ENCODE peak calls at places on chromosomes 12 and 14, in nine cellular contexts. One of them, this sample, is unnamed.

GRCh38 chr12:103503546-103504480 is 8.0 kb upstream of the C12orf42 start:
- DNase-seq in HS-5: no peak
- DNase-seq in C1 segment of cervical spinal cord: peak; percentile 7
- DNase-seq in brain microvascular endothelial cell: no peak
- DNase-seq in ELR: peak; percentile 8
- DNase-seq in CD8-positive, alpha-beta memory T cell: peak; percentile 61
- DNase-seq in activated CD4-positive, alpha-beta T cell treated with anti-CD3 and anti-CD28 coated beads for 36 hours: peak; percentile 71
- DNase-seq in activated T-cell treated with anti-CD3 and anti-CD28 coated beads for 48 hours: peak; percentile 47
- DNase-seq in EH: no peak
- DNase-seq in this sample: peak; percentile 25

GRCh38 chr12:105935981-105936380 is 202.8 kb downstream of the NUAK1 start:
- DNase-seq in CD8-positive, alpha-beta memory T cell: no peak
- DNase-seq in ELR: peak; percentile 54
- DNase-seq in HS-5: no peak
- DNase-seq in C1 segment of cervical spinal cord: no peak
- DNase-seq in activated CD4-positive, alpha-beta T cell treated with anti-CD3 and anti-CD28 coated beads for 36 hours: no peak
- DNase-seq in EH: peak; percentile 81
- DNase-seq in brain microvascular endothelial cell: peak; percentile 47
- DNase-seq in activated T-cell treated with anti-CD3 and anti-CD28 coated beads for 48 hours: no peak
- DNase-seq in this sample: no peak

GRCh38 chr12:1507308-1507707 is 87.1 kb downstream of the FBXL14 start:
- DNase-seq in ELR: no peak
- DNase-seq in C1 segment of cervical spinal cord: no peak
- DNase-seq in brain microvascular endothelial cell: no peak
- DNase-seq in HS-5: no peak
- DNase-seq in CD8-positive, alpha-beta memory T cell: no peak
- DNase-seq in EH: no peak
- DNase-seq in activated T-cell treated with anti-CD3 and anti-CD28 coated beads for 48 hours: no peak
- DNase-seq in activated CD4-positive, alpha-beta T cell treated with anti-CD3 and anti-CD28 coated beads for 36 hours: no peak
- DNase-seq in this sample: no peak

GRCh38 chr12:122394626-122395194 is 27.8 kb downstream of the CLIP1 start:
- DNase-seq in C1 segment of cervical spinal cord: no peak
- DNase-seq in CD8-positive, alpha-beta memory T cell: no peak
- DNase-seq in EH: peak; percentile 25
- DNase-seq in ELR: no peak
- DNase-seq in activated T-cell treated with anti-CD3 and anti-CD28 coated beads for 48 hours: no peak
- DNase-seq in activated CD4-positive, alpha-beta T cell treated with anti-CD3 and anti-CD28 coated beads for 36 hours: no peak
- DNase-seq in brain microvascular endothelial cell: no peak
- DNase-seq in HS-5: no peak
- DNase-seq in this sample: no peak

GRCh38 chr12:26773313-26774104 is 59.5 kb downstream of the ITPR2 start:
- DNase-seq in EH: no peak
- DNase-seq in brain microvascular endothelial cell: no peak
- DNase-seq in HS-5: no peak
- DNase-seq in activated T-cell treated with anti-CD3 and anti-CD28 coated beads for 48 hours: no peak
- DNase-seq in ELR: no peak
- DNase-seq in C1 segment of cervical spinal cord: no peak
- DNase-seq in activated CD4-positive, alpha-beta T cell treated with anti-CD3 and anti-CD28 coated beads for 36 hours: no peak
- DNase-seq in CD8-positive, alpha-beta memory T cell: no peak
- DNase-seq in this sample: no peak

GRCh38 chr12:3335078-3335487 is 155.9 kb upstream of the PRMT8 start:
- DNase-seq in brain microvascular endothelial cell: no peak
- DNase-seq in HS-5: no peak
- DNase-seq in CD8-positive, alpha-beta memory T cell: no peak
- DNase-seq in EH: no peak
- DNase-seq in activated CD4-positive, alpha-beta T cell treated with anti-CD3 and anti-CD28 coated beads for 36 hours: no peak
- DNase-seq in C1 segment of cervical spinal cord: no peak
- DNase-seq in activated T-cell treated with anti-CD3 and anti-CD28 coated beads for 48 hours: no peak
- DNase-seq in ELR: no peak
- DNase-seq in this sample: no peak

GRCh38 chr12:28415755-28416154 is 225.5 kb downstream of the CCDC91 start:
- DNase-seq in activated T-cell treated with anti-CD3 and anti-CD28 coated beads for 48 hours: no peak
- DNase-seq in ELR: peak; percentile 83
- DNase-seq in brain microvascular endothelial cell: peak; percentile 40
- DNase-seq in activated CD4-positive, alpha-beta T cell treated with anti-CD3 and anti-CD28 coated beads for 36 hours: no peak
- DNase-seq in EH: peak; percentile 88
- DNase-seq in CD8-positive, alpha-beta memory T cell: no peak
- DNase-seq in HS-5: peak; percentile 64
- DNase-seq in C1 segment of cervical spinal cord: no peak
- DNase-seq in this sample: no peak

GRCh38 chr12:107359382-107359781 is 266.0 kb upstream of the CRY1 start:
- DNase-seq in activated CD4-positive, alpha-beta T cell treated with anti-CD3 and anti-CD28 coated beads for 36 hours: no peak
- DNase-seq in HS-5: peak; percentile 56
- DNase-seq in ELR: peak; percentile 90
- DNase-seq in EH: peak; percentile 71
- DNase-seq in CD8-positive, alpha-beta memory T cell: no peak
- DNase-seq in C1 segment of cervical spinal cord: no peak
- DNase-seq in activated T-cell treated with anti-CD3 and anti-CD28 coated beads for 48 hours: no peak
- DNase-seq in brain microvascular endothelial cell: peak; percentile 84
- DNase-seq in this sample: no peak

GRCh38 chr14:44846232-44846824 is 115.4 kb downstream of the KLHL28 start:
- DNase-seq in C1 segment of cervical spinal cord: no peak
- DNase-seq in EH: peak; percentile 47
- DNase-seq in HS-5: no peak
- DNase-seq in ELR: peak; percentile 61
- DNase-seq in CD8-positive, alpha-beta memory T cell: peak; percentile 22
- DNase-seq in brain microvascular endothelial cell: peak; percentile 28
- DNase-seq in activated CD4-positive, alpha-beta T cell treated with anti-CD3 and anti-CD28 coated beads for 36 hours: no peak
- DNase-seq in activated T-cell treated with anti-CD3 and anti-CD28 coated beads for 48 hours: no peak
- DNase-seq in this sample: peak; percentile 20

GRCh38 chr12:112333030-112333429 is 49.2 kb downstream of the HECTD4 start:
- DNase-seq in HS-5: no peak
- DNase-seq in activated T-cell treated with anti-CD3 and anti-CD28 coated beads for 48 hours: no peak
- DNase-seq in brain microvascular endothelial cell: no peak
- DNase-seq in EH: no peak
- DNase-seq in CD8-positive, alpha-beta memory T cell: no peak
- DNase-seq in C1 segment of cervical spinal cord: no peak
- DNase-seq in ELR: no peak
- DNase-seq in activated CD4-positive, alpha-beta T cell treated with anti-CD3 and anti-CD28 coated beads for 36 hours: no peak
- DNase-seq in this sample: no peak

GRCh38 chr12:51887476-51888315 is at the start of gene ANKRD33:
- DNase-seq in brain microvascular endothelial cell: no peak
- DNase-seq in CD8-positive, alpha-beta memory T cell: no peak
- DNase-seq in HS-5: no peak
- DNase-seq in activated CD4-positive, alpha-beta T cell treated with anti-CD3 and anti-CD28 coated beads for 36 hours: no peak
- DNase-seq in activated T-cell treated with anti-CD3 and anti-CD28 coated beads for 48 hours: no peak
- DNase-seq in ELR: no peak
- DNase-seq in EH: no peak
- DNase-seq in C1 segment of cervical spinal cord: no peak
- DNase-seq in this sample: no peak

GRCh38 chr14:104082807-104083206 is 2.7 kb upstream of the ASPG start:
- DNase-seq in brain microvascular endothelial cell: no peak
- DNase-seq in CD8-positive, alpha-beta memory T cell: no peak
- DNase-seq in activated CD4-positive, alpha-beta T cell treated with anti-CD3 and anti-CD28 coated beads for 36 hours: no peak
- DNase-seq in EH: no peak
- DNase-seq in C1 segment of cervical spinal cord: no peak
- DNase-seq in activated T-cell treated with anti-CD3 and anti-CD28 coated beads for 48 hours: no peak
- DNase-seq in ELR: no peak
- DNase-seq in HS-5: no peak
- DNase-seq in this sample: no peak

GRCh38 chr12:126974779-126975178 is 1292.2 kb upstream of the TMEM132C start:
- DNase-seq in HS-5: no peak
- DNase-seq in activated T-cell treated with anti-CD3 and anti-CD28 coated beads for 48 hours: no peak
- DNase-seq in EH: no peak
- DNase-seq in activated CD4-positive, alpha-beta T cell treated with anti-CD3 and anti-CD28 coated beads for 36 hours: no peak
- DNase-seq in CD8-positive, alpha-beta memory T cell: no peak
- DNase-seq in ELR: no peak
- DNase-seq in brain microvascular endothelial cell: no peak
- DNase-seq in C1 segment of cervical spinal cord: no peak
- DNase-seq in this sample: no peak

GRCh38 chr12:27868165-27868564 is 88.1 kb upstream of the MANSC4 start:
- DNase-seq in activated CD4-positive, alpha-beta T cell treated with anti-CD3 and anti-CD28 coated beads for 36 hours: no peak
- DNase-seq in activated T-cell treated with anti-CD3 and anti-CD28 coated beads for 48 hours: no peak
- DNase-seq in ELR: peak; percentile 86
- DNase-seq in EH: peak; percentile 96
- DNase-seq in HS-5: peak; percentile 83
- DNase-seq in brain microvascular endothelial cell: peak; percentile 74
- DNase-seq in C1 segment of cervical spinal cord: no peak
- DNase-seq in CD8-positive, alpha-beta memory T cell: no peak
- DNase-seq in this sample: no peak

GRCh38 chr12:99418379-99418778 is 229.2 kb upstream of the GARIN6 start:
- DNase-seq in HS-5: no peak
- DNase-seq in activated CD4-positive, alpha-beta T cell treated with anti-CD3 and anti-CD28 coated beads for 36 hours: no peak
- DNase-seq in activated T-cell treated with anti-CD3 and anti-CD28 coated beads for 48 hours: no peak
- DNase-seq in brain microvascular endothelial cell: no peak
- DNase-seq in EH: no peak
- DNase-seq in C1 segment of cervical spinal cord: no peak
- DNase-seq in ELR: no peak
- DNase-seq in CD8-positive, alpha-beta memory T cell: no peak
- DNase-seq in this sample: no peak

GRCh38 chr14:63782683-63783389 is 55.0 kb upstream of the SGPP1 start:
- DNase-seq in HS-5: no peak
- DNase-seq in ELR: no peak
- DNase-seq in brain microvascular endothelial cell: no peak
- DNase-seq in activated T-cell treated with anti-CD3 and anti-CD28 coated beads for 48 hours: no peak
- DNase-seq in activated CD4-positive, alpha-beta T cell treated with anti-CD3 and anti-CD28 coated beads for 36 hours: no peak
- DNase-seq in EH: no peak
- DNase-seq in C1 segment of cervical spinal cord: no peak
- DNase-seq in CD8-positive, alpha-beta memory T cell: no peak
- DNase-seq in this sample: no peak